ENCODE peak calls at places on chromosomes 7 and 10, in six cellular contexts. One of them, this sample, is unnamed.
A peak's percentile ranks its signal among the peaks of the same experiment; 100 is the strongest.

GRCh38 chr10:61729596-61729995 is 66.9 kb downstream of the CABCOCO1 start:
- DNase-seq in H9: no peak
- DNase-seq in mesenchymal stem cell: no peak
- DNase-seq in IMR-90: no peak
- DNase-seq in trophoblast cell: no peak
- DNase-seq in H1: no peak
- DNase-seq in this sample: no peak

GRCh38 chr7:139575338-139575680 is 51.8 kb downstream of the CLEC2L start:
- DNase-seq in mesenchymal stem cell: no peak
- DNase-seq in trophoblast cell: no peak
- DNase-seq in IMR-90: no peak
- DNase-seq in H1: no peak
- DNase-seq in H9: no peak
- DNase-seq in this sample: no peak

GRCh38 chr7:90595801-90596683 is at the start of gene CDK14:
- DNase-seq in mesenchymal stem cell: peak; percentile 72
- DNase-seq in H1: peak; percentile 87
- DNase-seq in trophoblast cell: peak; percentile 79
- DNase-seq in H9: peak; percentile 79
- DNase-seq in IMR-90: peak; percentile 53
- DNase-seq in this sample: peak; percentile 82

GRCh38 chr10:35135861-35136260 is 9.2 kb downstream of the CREM start:
- DNase-seq in mesenchymal stem cell: no peak
- DNase-seq in H9: no peak
- DNase-seq in IMR-90: peak; percentile 52
- DNase-seq in H1: no peak
- DNase-seq in trophoblast cell: no peak
- DNase-seq in this sample: no peak

GRCh38 chr7:96045919-96046318 is 273.6 kb downstream of the DYNC1I1 start:
- DNase-seq in trophoblast cell: no peak
- DNase-seq in H9: peak; percentile 30
- DNase-seq in mesenchymal stem cell: no peak
- DNase-seq in H1: no peak
- DNase-seq in IMR-90: no peak
- DNase-seq in this sample: no peak

GRCh38 chr10:13759167-13759566 is 172.4 kb downstream of the PRPF18 start:
- DNase-seq in trophoblast cell: no peak
- DNase-seq in IMR-90: peak; percentile 23
- DNase-seq in H9: peak; percentile 72
- DNase-seq in H1: no peak
- DNase-seq in mesenchymal stem cell: peak; percentile 33
- DNase-seq in this sample: peak; percentile 79

GRCh38 chr10:17109475-17110207 is 20.0 kb downstream of the CUBN start:
- DNase-seq in H1: no peak
- DNase-seq in mesenchymal stem cell: peak; percentile 54
- DNase-seq in trophoblast cell: no peak
- DNase-seq in H9: no peak
- DNase-seq in IMR-90: peak; percentile 85
- DNase-seq in this sample: no peak

GRCh38 chr10:9437131-9437530 is 1382.6 kb downstream of the GATA3 start:
- DNase-seq in mesenchymal stem cell: no peak
- DNase-seq in trophoblast cell: no peak
- DNase-seq in H9: no peak
- DNase-seq in H1: no peak
- DNase-seq in IMR-90: peak; percentile 1
- DNase-seq in this sample: no peak

GRCh38 chr10:93745411-93746065 is 12.2 kb upstream of the LGI1 start:
- DNase-seq in mesenchymal stem cell: peak; percentile 82
- DNase-seq in H1: peak; percentile 77
- DNase-seq in trophoblast cell: no peak
- DNase-seq in H9: peak; percentile 78
- DNase-seq in IMR-90: no peak
- DNase-seq in this sample: peak; percentile 67

GRCh38 chr10:116756277-116756676 is 13.9 kb upstream of the HSPA12A start:
- DNase-seq in mesenchymal stem cell: no peak
- DNase-seq in trophoblast cell: no peak
- DNase-seq in H1: no peak
- DNase-seq in IMR-90: peak; percentile 11
- DNase-seq in H9: no peak
- DNase-seq in this sample: no peak

GRCh38 chr10:116753759-116754158 is 11.4 kb upstream of the HSPA12A start:
- DNase-seq in trophoblast cell: no peak
- DNase-seq in IMR-90: peak; percentile 34
- DNase-seq in H9: no peak
- DNase-seq in mesenchymal stem cell: no peak
- DNase-seq in H1: no peak
- DNase-seq in this sample: no peak

GRCh38 chr10:63711866-63712716 is 190.9 kb downstream of the REEP3 start:
- DNase-seq in trophoblast cell: peak; percentile 11
- DNase-seq in mesenchymal stem cell: peak; percentile 93
- DNase-seq in IMR-90: peak; percentile 97
- DNase-seq in H9: no peak
- DNase-seq in H1: no peak
- DNase-seq in this sample: no peak

GRCh38 chr7:95881597-95881996 is 109.2 kb downstream of the DYNC1I1 start:
- DNase-seq in H1: no peak
- DNase-seq in mesenchymal stem cell: no peak
- DNase-seq in H9: no peak
- DNase-seq in trophoblast cell: no peak
- DNase-seq in IMR-90: no peak
- DNase-seq in this sample: no peak

GRCh38 chr7:156096806-156097538 is 284.7 kb upstream of the SHH start:
- DNase-seq in H1: no peak
- DNase-seq in trophoblast cell: no peak
- DNase-seq in H9: no peak
- DNase-seq in IMR-90: no peak
- DNase-seq in mesenchymal stem cell: no peak
- DNase-seq in this sample: no peak

GRCh38 chr7:128954830-128955797 is 17.4 kb downstream of the IRF5 start:
- DNase-seq in IMR-90: peak; percentile 80
- DNase-seq in H9: no peak
- DNase-seq in trophoblast cell: no peak
- DNase-seq in mesenchymal stem cell: no peak
- DNase-seq in H1: no peak
- DNase-seq in this sample: no peak

GRCh38 chr10:98376485-98376884 is 38.5 kb downstream of the PYROXD2 start:
- DNase-seq in IMR-90: peak; percentile 69
- DNase-seq in H9: no peak
- DNase-seq in H1: no peak
- DNase-seq in mesenchymal stem cell: no peak
- DNase-seq in trophoblast cell: no peak
- DNase-seq in this sample: no peak

GRCh38 chr7:44324204-44325126 is 929 bp downstream of the CAMK2B start:
- DNase-seq in H9: no peak
- DNase-seq in mesenchymal stem cell: no peak
- DNase-seq in IMR-90: no peak
- DNase-seq in trophoblast cell: no peak
- DNase-seq in H1: peak; percentile 58
- DNase-seq in this sample: no peak

GRCh38 chr7:52995676-52996075 is 39.8 kb upstream of the POM121L12 start:
- DNase-seq in trophoblast cell: no peak
- DNase-seq in H1: no peak
- DNase-seq in mesenchymal stem cell: no peak
- DNase-seq in H9: no peak
- DNase-seq in IMR-90: no peak
- DNase-seq in this sample: no peak

GRCh38 chr7:128119036-128119435 is 87.8 kb upstream of the LRRC4 start:
- DNase-seq in H9: no peak
- DNase-seq in H1: no peak
- DNase-seq in mesenchymal stem cell: no peak
- DNase-seq in trophoblast cell: no peak
- DNase-seq in IMR-90: no peak
- DNase-seq in this sample: no peak

GRCh38 chr10:6128591-6129383 is 40.0 kb downstream of the RBM17 start:
- DNase-seq in trophoblast cell: peak; percentile 34
- DNase-seq in IMR-90: peak; percentile 72
- DNase-seq in H1: no peak
- DNase-seq in H9: no peak
- DNase-seq in mesenchymal stem cell: peak; percentile 65
- DNase-seq in this sample: no peak

GRCh38 chr7:35720032-35720431 is 25.1 kb upstream of the HERPUD2 start:
- DNase-seq in IMR-90: no peak
- DNase-seq in H1: no peak
- DNase-seq in H9: no peak
- DNase-seq in trophoblast cell: no peak
- DNase-seq in mesenchymal stem cell: no peak
- DNase-seq in this sample: no peak

GRCh38 chr7:69663911-69664310 is 65.6 kb downstream of the AUTS2 start:
- DNase-seq in trophoblast cell: no peak
- DNase-seq in IMR-90: no peak
- DNase-seq in H1: no peak
- DNase-seq in H9: no peak
- DNase-seq in mesenchymal stem cell: no peak
- DNase-seq in this sample: no peak

GRCh38 chr7:157168571-157168970 is 29.8 kb downstream of the UBE3C start:
- DNase-seq in trophoblast cell: no peak
- DNase-seq in mesenchymal stem cell: no peak
- DNase-seq in IMR-90: no peak
- DNase-seq in H1: no peak
- DNase-seq in H9: no peak
- DNase-seq in this sample: no peak

GRCh38 chr7:151452141-151452571 is 12.2 kb upstream of the CRYGN start:
- DNase-seq in trophoblast cell: no peak
- DNase-seq in H9: peak; percentile 25
- DNase-seq in mesenchymal stem cell: no peak
- DNase-seq in IMR-90: no peak
- DNase-seq in H1: no peak
- DNase-seq in this sample: no peak

GRCh38 chr7:25263292-25263691 is 35.0 kb upstream of the NPVF start:
- DNase-seq in H9: no peak
- DNase-seq in trophoblast cell: no peak
- DNase-seq in H1: no peak
- DNase-seq in mesenchymal stem cell: no peak
- DNase-seq in IMR-90: no peak
- DNase-seq in this sample: no peak

GRCh38 chr7:25260862-25261454 is 32.7 kb upstream of the NPVF start:
- DNase-seq in IMR-90: peak; percentile 53
- DNase-seq in mesenchymal stem cell: peak; percentile 72
- DNase-seq in trophoblast cell: no peak
- DNase-seq in H9: no peak
- DNase-seq in H1: no peak
- DNase-seq in this sample: no peak

GRCh38 chr7:25259487-25260243 is 31.4 kb upstream of the NPVF start:
- DNase-seq in IMR-90: peak; percentile 76
- DNase-seq in H9: peak; percentile 78
- DNase-seq in H1: peak; percentile 66
- DNase-seq in mesenchymal stem cell: peak; percentile 82
- DNase-seq in trophoblast cell: peak; percentile 88
- DNase-seq in this sample: peak; percentile 69

GRCh38 chr7:25261545-25262135 is 33.4 kb upstream of the NPVF start:
- DNase-seq in H9: no peak
- DNase-seq in mesenchymal stem cell: no peak
- DNase-seq in IMR-90: no peak
- DNase-seq in trophoblast cell: no peak
- DNase-seq in H1: no peak
- DNase-seq in this sample: no peak

GRCh38 chr7:25262586-25262985 is 34.3 kb upstream of the NPVF start:
- DNase-seq in IMR-90: no peak
- DNase-seq in H9: no peak
- DNase-seq in H1: no peak
- DNase-seq in trophoblast cell: peak; percentile 51
- DNase-seq in mesenchymal stem cell: no peak
- DNase-seq in this sample: no peak
- H3K14ac ChIP-seq in IMR-90: no peak overlapping the region
- H3K14ac ChIP-seq in H9: no peak overlapping the region
- H3K14ac ChIP-seq in H1: no peak overlapping the region
- H3K14ac ChIP-seq in trophoblast cell: no peak overlapping the region
- H3K14ac ChIP-seq in mesenchymal stem cell: no peak overlapping the region
- H3K14ac ChIP-seq in this sample: no peak overlapping the region

GRCh38 chr7:103628742-103629141 is 182.7 kb upstream of the SLC26A5 start:
- DNase-seq in H1: no peak
- DNase-seq in mesenchymal stem cell: no peak
- DNase-seq in trophoblast cell: no peak
- DNase-seq in H9: no peak
- DNase-seq in IMR-90: no peak
- DNase-seq in this sample: no peak
- H3K14ac ChIP-seq in H1: no peak overlapping the region
- H3K14ac ChIP-seq in mesenchymal stem cell: no peak overlapping the region
- H3K14ac ChIP-seq in trophoblast cell: no peak overlapping the region
- H3K14ac ChIP-seq in H9: no peak overlapping the region
- H3K14ac ChIP-seq in IMR-90: peak overlapping the region; percentile 69
- H3K14ac ChIP-seq in this sample: no peak overlapping the region

GRCh38 chr7:49928787-49929186 is 155.3 kb downstream of the VWC2 start:
- DNase-seq in trophoblast cell: no peak
- DNase-seq in IMR-90: no peak
- DNase-seq in H9: no peak
- DNase-seq in H1: no peak
- DNase-seq in mesenchymal stem cell: no peak
- DNase-seq in this sample: no peak

GRCh38 chr7:49931627-49932026 is 158.2 kb downstream of the VWC2 start:
- DNase-seq in H9: no peak
- DNase-seq in IMR-90: no peak
- DNase-seq in trophoblast cell: no peak
- DNase-seq in H1: no peak
- DNase-seq in mesenchymal stem cell: no peak
- DNase-seq in this sample: no peak

GRCh38 chr7:49926720-49927119 is 153.3 kb downstream of the VWC2 start:
- DNase-seq in H9: no peak
- DNase-seq in trophoblast cell: no peak
- DNase-seq in H1: no peak
- DNase-seq in IMR-90: no peak
- DNase-seq in mesenchymal stem cell: no peak
- DNase-seq in this sample: no peak

GRCh38 chr7:49927581-49927980 is 154.1 kb downstream of the VWC2 start:
- DNase-seq in H9: no peak
- DNase-seq in H1: no peak
- DNase-seq in IMR-90: no peak
- DNase-seq in mesenchymal stem cell: no peak
- DNase-seq in trophoblast cell: no peak
- DNase-seq in this sample: no peak
- H3K14ac ChIP-seq in H9: no peak overlapping the region
- H3K14ac ChIP-seq in H1: no peak overlapping the region
- H3K14ac ChIP-seq in IMR-90: no peak overlapping the region
- H3K14ac ChIP-seq in mesenchymal stem cell: no peak overlapping the region
- H3K14ac ChIP-seq in trophoblast cell: no peak overlapping the region
- H3K14ac ChIP-seq in this sample: no peak overlapping the region

GRCh38 chr7:27221201-27221797 is 21.3 kb upstream of the EVX1 start:
- DNase-seq in mesenchymal stem cell: no peak
- DNase-seq in IMR-90: no peak
- DNase-seq in trophoblast cell: no peak
- DNase-seq in H9: no peak
- DNase-seq in H1: no peak
- DNase-seq in this sample: no peak

GRCh38 chr7:27220440-27220955 is 20.6 kb upstream of the HOXA13 start:
- DNase-seq in IMR-90: no peak
- DNase-seq in H9: no peak
- DNase-seq in trophoblast cell: no peak
- DNase-seq in mesenchymal stem cell: no peak
- DNase-seq in H1: no peak
- DNase-seq in this sample: no peak

GRCh38 chr7:27219821-27220220 is 19.9 kb upstream of the HOXA13 start:
- DNase-seq in trophoblast cell: no peak
- DNase-seq in mesenchymal stem cell: no peak
- DNase-seq in H9: no peak
- DNase-seq in H1: no peak
- DNase-seq in IMR-90: no peak
- DNase-seq in this sample: no peak

GRCh38 chr7:27225005-27225934 is 17.3 kb upstream of the EVX1 start:
- DNase-seq in IMR-90: no peak
- DNase-seq in mesenchymal stem cell: no peak
- DNase-seq in trophoblast cell: peak; percentile 70
- DNase-seq in H9: peak; percentile 61
- DNase-seq in H1: peak; percentile 66
- DNase-seq in this sample: peak; percentile 39

GRCh38 chr7:27223941-27224590 is 18.5 kb upstream of the EVX1 start:
- DNase-seq in trophoblast cell: no peak
- DNase-seq in H1: no peak
- DNase-seq in mesenchymal stem cell: no peak
- DNase-seq in H9: no peak
- DNase-seq in IMR-90: no peak
- DNase-seq in this sample: no peak
- H3K14ac ChIP-seq in trophoblast cell: no peak overlapping the region
- H3K14ac ChIP-seq in H1: no peak overlapping the region
- H3K14ac ChIP-seq in mesenchymal stem cell: no peak overlapping the region
- H3K14ac ChIP-seq in H9: no peak overlapping the region
- H3K14ac ChIP-seq in IMR-90: no peak overlapping the region
- H3K14ac ChIP-seq in this sample: no peak overlapping the region

This sample was measured in neuronal stem cell.